ENCODE peak calls at places on chromosomes 12 and 14, in five cellular contexts. O, D, W, G and J are unnamed samples.

GRCh38 chr14:79540394-79540793 is 670.9 kb downstream of the DIO2 start:
- DNase-seq in O (no peak), D (no peak), W (no peak), G (no peak), J (no peak)

GRCh38 chr12:125111403-125111802 is 46.2 kb downstream of the AACS start:
- DNase-seq in O (no peak), D (no peak), W (no peak), G (no peak), J (no peak)

GRCh38 chr14:42110167-42110566 is 503.5 kb downstream of the LRFN5 start:
- DNase-seq in O (peak), D (peak), W (no peak), G (peak), J (peak)

GRCh38 chr14:68165274-68165843 is 345.8 kb downstream of the RAD51B start:
- DNase-seq in O (no peak), D (no peak), W (no peak), G (no peak), J (no peak)

GRCh38 chr14:69880851-69881250 is 1.6 kb downstream of the SMOC1 start:
- DNase-seq in O (no peak), D (no peak), W (no peak), G (no peak), J (peak)

GRCh38 chr12:102298022-102298421 is 100.4 kb upstream of the PMCH start:
- DNase-seq in O (no peak), D (peak), W (no peak), G (no peak), J (no peak)

GRCh38 chr12:78473136-78473535 is 391.4 kb upstream of the SYT1 start:
- DNase-seq in O (no peak), D (peak), W (no peak), G (no peak), J (peak)

GRCh38 chr14:97994020-97994531 is 1196.9 kb downstream of the VRK1 start:
- DNase-seq in O (no peak), D (no peak), W (no peak), G (no peak), J (no peak)

GRCh38 chr12:131699434-131699833 is 11.5 kb upstream of the SFSWAP start:
- DNase-seq in O (no peak), D (no peak), W (no peak), G (no peak), J (no peak)

GRCh38 chr12:109433618-109434017 is 43.5 kb downstream of the KCTD10 start:
- DNase-seq in O (peak), D (no peak), W (no peak), G (peak), J (peak)

GRCh38 chr12:10409387-10409786 is at the start of gene KLRC4:
- DNase-seq in O (no peak), D (no peak), W (no peak), G (no peak), J (no peak)

GRCh38 chr14:32925439-32925838 is 13.2 kb upstream of the NPAS3 start:
- DNase-seq in O (no peak), D (no peak), W (no peak), G (no peak), J (no peak)

GRCh38 chr14:27528328-27528727 is 930.5 kb upstream of the NOVA1 start:
- DNase-seq in O (no peak), D (peak), W (no peak), G (no peak), J (peak)

GRCh38 chr12:11819643-11820042 is 170.2 kb downstream of the ETV6 start:
- DNase-seq in O (no peak), D (no peak), W (no peak), G (no peak), J (no peak)

GRCh38 chr14:68951051-68951797 is 27.9 kb downstream of the ACTN1 start:
- DNase-seq in O (peak), D (peak), W (no peak), G (no peak), J (no peak)

GRCh38 chr12:106068296-106068695 is 70.5 kb downstream of the NUAK1 start:
- DNase-seq in O (no peak), D (no peak), W (no peak), G (no peak), J (no peak)

GRCh38 chr14:67690011-67690410 is 5.6 kb downstream of the RDH11 start:
- DNase-seq in O (no peak), D (no peak), W (no peak), G (no peak), J (no peak)

GRCh38 chr12:67649165-67650126 is 901 bp downstream of the DYRK2 start:
- DNase-seq in O (peak), D (peak), W (peak), G (peak), J (peak)

GRCh38 chr12:49832836-49833421 is 4.7 kb upstream of the NCKAP5L start:
- DNase-seq in O (no peak), D (peak), W (no peak), G (no peak), J (no peak)

GRCh38 chr12:58916891-58917570 is 3.3 kb downstream of the LRIG3 start:
- DNase-seq in O (peak), D (peak), W (no peak), G (no peak), J (no peak)

GRCh38 chr14:70472253-70473159 is 20.5 kb downstream of the ADAM21 start:
- DNase-seq in O (no peak), D (no peak), W (peak), G (no peak), J (no peak)

GRCh38 chr14:24368562-24369252 is 723 bp downstream of the NFATC4 start:
- DNase-seq in O (peak), D (peak), W (peak), G (peak), J (peak)

GRCh38 chr14:57189070-57189469 is 79.6 kb downstream of the EXOC5 start:
- DNase-seq in O (peak), D (peak), W (no peak), G (peak), J (peak)

GRCh38 chr12:39813776-39814175 is 194.2 kb upstream of the ABCD2 start:
- DNase-seq in O (no peak), D (peak), W (no peak), G (no peak), J (no peak)

GRCh38 chr12:2646341-2646740 is 148.4 kb upstream of the FKBP4 start:
- DNase-seq in O (no peak), D (no peak), W (no peak), G (no peak), J (no peak)

GRCh38 chr12:108821407-108822397 is 35.7 kb downstream of the SSH1 start:
- DNase-seq in O (no peak), D (no peak), W (peak), G (no peak), J (no peak)

GRCh38 chr12:22355011-22355580 is 20.6 kb upstream of the ST8SIA1 start:
- DNase-seq in O (no peak), D (no peak), W (no peak), G (no peak), J (no peak)

GRCh38 chr12:64669270-64669842 is 59.1 kb downstream of the RASSF3 start:
- DNase-seq in O (no peak), D (no peak), W (peak), G (no peak), J (no peak)

GRCh38 chr12:113030875-113031525 is 25.5 kb upstream of the DTX1 start:
- DNase-seq in O (peak), D (peak), W (peak), G (peak), J (peak)

GRCh38 chr14:99576304-99576703 is 27.7 kb downstream of the CCDC85C start:
- DNase-seq in O (no peak), D (no peak), W (no peak), G (peak), J (no peak)

GRCh38 chr12:3445127-3445978 is 45.6 kb upstream of the PRMT8 start:
- DNase-seq in O (no peak), D (no peak), W (no peak), G (no peak), J (no peak)

GRCh38 chr12:232731-233614 is 19.0 kb upstream of the SLC6A12 start:
- DNase-seq in O (no peak), D (no peak), W (no peak), G (peak), J (peak)

GRCh38 chr12:3834774-3835173 is 38.4 kb downstream of the PARP11 start:
- DNase-seq in O (no peak), D (no peak), W (no peak), G (no peak), J (no peak)

GRCh38 chr14:92920001-92920400 is 2.9 kb upstream of the CHGA start:
- DNase-seq in O (no peak), D (no peak), W (no peak), G (no peak), J (no peak)